ENCODE peak calls at places on chromosome 1, in eight cellular contexts. T, M, K, U, N, L, E and R are unnamed samples.

GRCh38 chr1:205133287-205133686 is 11.5 kb upstream of the RBBP5 start:
- DNase-seq in T (no peak), M (no peak), K (no peak), U (no peak), N (no peak), L (no peak), E (no peak), R (no peak)

GRCh38 chr1:16174261-16174871 is 18.5 kb upstream of the EPHA2 start:
- DNase-seq in T (no peak), M (no peak), K (no peak), U (no peak), N (no peak), L (no peak), E (no peak), R (no peak)

GRCh38 chr1:211705439-211706205 is 30.2 kb upstream of the NEK2 start:
- DNase-seq in T (no peak), M (no peak), K (no peak), U (no peak), N (no peak), L (no peak), E (no peak), R (no peak)

GRCh38 chr1:233038581-233038980 is 88.2 kb downstream of the NTPCR start:
- DNase-seq in T (no peak), M (no peak), K (no peak), U (no peak), N (peak), L (no peak), E (no peak), R (no peak)

GRCh38 chr1:95071539-95071938 is 1.2 kb downstream of the ALG14 start:
- DNase-seq in T (no peak), M (no peak), K (no peak), U (no peak), N (no peak), L (no peak), E (no peak), R (no peak)

GRCh38 chr1:220918285-220918951 is 39.2 kb downstream of the HLX start:
- DNase-seq in T (no peak), M (no peak), K (no peak), U (peak), N (no peak), L (no peak), E (no peak), R (no peak)

GRCh38 chr1:1038694-1039093 is 18.8 kb downstream of the AGRN start:
- DNase-seq in T (peak), M (no peak), K (no peak), U (no peak), N (no peak), L (no peak), E (no peak), R (no peak)

GRCh38 chr1:165562576-165562975 is 18.8 kb downstream of the LRRC52 start:
- DNase-seq in T (no peak), M (no peak), K (no peak), U (no peak), N (no peak), L (no peak), E (no peak), R (no peak)

GRCh38 chr1:66331641-66332523 is 202.1 kb upstream of the SGIP1 start:
- DNase-seq in T (peak), M (no peak), K (no peak), U (no peak), N (peak), L (no peak), E (no peak), R (peak)

GRCh38 chr1:10692401-10693021 is 103.9 kb downstream of the CASZ1 start:
- DNase-seq in T (peak), M (peak), K (peak), U (peak), N (peak), L (no peak), E (peak), R (no peak)

GRCh38 chr1:167722152-167722869 is 529 bp downstream of the MPZL1 start:
- DNase-seq in T (no peak), M (no peak), K (peak), U (peak), N (peak), L (no peak), E (no peak), R (peak)

GRCh38 chr1:153791856-153792253 is 16.6 kb downstream of the SLC27A3 start:
- DNase-seq in T (peak), M (no peak), K (no peak), U (no peak), N (no peak), L (no peak), E (no peak), R (no peak)

GRCh38 chr1:75811211-75811981 is 14.7 kb downstream of the MSH4 start:
- DNase-seq in T (no peak), M (no peak), K (no peak), U (no peak), N (no peak), L (no peak), E (no peak), R (no peak)

GRCh38 chr1:28449904-28450303 is 55.9 kb upstream of the RCC1 start:
- DNase-seq in T (no peak), M (no peak), K (peak), U (no peak), N (peak), L (peak), E (no peak), R (no peak)

GRCh38 chr1:214473392-214473791 is 78.0 kb downstream of the PTPN14 start:
- DNase-seq in T (no peak), M (no peak), K (no peak), U (peak), N (no peak), L (no peak), E (no peak), R (peak)

GRCh38 chr1:11764519-11764918 is 2.5 kb downstream of the C1orf167 start:
- DNase-seq in T (no peak), M (no peak), K (no peak), U (no peak), N (no peak), L (no peak), E (no peak), R (no peak)

GRCh38 chr1:36223373-36223995 is 759 bp upstream of the THRAP3 start:
- DNase-seq in T (peak), M (no peak), K (peak), U (no peak), N (peak), L (peak), E (peak), R (peak)

GRCh38 chr1:168485048-168485447 is 58.7 kb downstream of the XCL2 start:
- DNase-seq in T (no peak), M (no peak), K (no peak), U (no peak), N (no peak), L (no peak), E (no peak), R (no peak)

GRCh38 chr1:82586473-82586872 is 785.7 kb downstream of the ADGRL2 start:
- DNase-seq in T (no peak), M (no peak), K (no peak), U (no peak), N (no peak), L (no peak), E (no peak), R (no peak)

GRCh38 chr1:173249349-173249748 is 42.2 kb upstream of the TNFSF4 start:
- DNase-seq in T (no peak), M (no peak), K (no peak), U (no peak), N (no peak), L (no peak), E (no peak), R (no peak)

GRCh38 chr1:112011231-112011630 is 21.8 kb upstream of the KCND3 start:
- DNase-seq in T (no peak), M (no peak), K (peak), U (no peak), N (no peak), L (no peak), E (no peak), R (no peak)

GRCh38 chr1:155195201-155196102 is 12.2 kb downstream of the THBS3 start:
- DNase-seq in T (no peak), M (no peak), K (no peak), U (no peak), N (no peak), L (no peak), E (no peak), R (peak)

GRCh38 chr1:37020653-37021277 is 13.6 kb downstream of the GRIK3 start:
- DNase-seq in T (peak), M (no peak), K (peak), U (peak), N (no peak), L (no peak), E (no peak), R (peak)

GRCh38 chr1:155892801-155893200 is 18.3 kb downstream of the RIT1 start:
- DNase-seq in T (no peak), M (peak), K (no peak), U (no peak), N (no peak), L (no peak), E (peak), R (no peak)

GRCh38 chr1:186202174-186202843 is 172.7 kb downstream of the TPR start:
- DNase-seq in T (no peak), M (no peak), K (no peak), U (no peak), N (no peak), L (no peak), E (no peak), R (no peak)
- TF ChIP-seq POLR2AphosphoS5 in T (no peak), M (no peak), K (no peak), U (no peak), N (no peak), L (no peak), E (no peak), R (no peak)

GRCh38 chr1:8473892-8474300 is 156.0 kb downstream of the SLC45A1 start:
- DNase-seq in T (no peak), M (no peak), K (no peak), U (peak), N (no peak), L (no peak), E (no peak), R (no peak)

GRCh38 chr1:8471451-8471850 is 153.5 kb downstream of the SLC45A1 start:
- DNase-seq in T (no peak), M (no peak), K (no peak), U (no peak), N (no peak), L (no peak), E (no peak), R (no peak)

GRCh38 chr1:8473121-8473891 is 155.4 kb downstream of the SLC45A1 start:
- DNase-seq in T (no peak), M (no peak), K (no peak), U (peak), N (no peak), L (no peak), E (no peak), R (no peak)

GRCh38 chr1:8474369-8474768 is 156.5 kb downstream of the SLC45A1 start:
- DNase-seq in T (no peak), M (no peak), K (no peak), U (no peak), N (no peak), L (no peak), E (no peak), R (no peak)

DNA sequence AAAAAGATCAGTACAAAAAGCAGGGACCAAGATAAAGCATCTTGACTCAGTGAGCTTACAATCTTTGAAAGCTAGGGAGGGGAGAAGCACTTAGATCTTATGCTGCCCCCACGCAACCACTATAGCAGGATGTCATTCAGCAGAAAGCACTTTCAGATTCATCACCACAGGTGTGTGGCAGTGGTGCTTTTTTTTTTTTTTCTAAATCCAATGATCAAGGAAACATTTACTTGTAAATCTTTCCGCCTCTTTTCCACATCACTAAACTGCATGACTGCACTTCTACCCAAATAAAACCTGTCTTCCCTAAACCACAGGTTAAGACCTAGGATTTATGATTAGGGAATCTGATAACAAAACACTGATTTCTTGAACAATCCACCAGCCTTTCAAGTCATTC is 154.8 kb downstream of the SLC45A1 start:
- DNase-seq in T (no peak), M (no peak), K (no peak), U (no peak), N (no peak), L (no peak), E (no peak), R (no peak)
- TF ChIP-seq REST in T (no peak), M (no peak), K (no peak), U (no peak), N (no peak), L (no peak), E (no peak), R (no peak)

GRCh38 chr1:26536521-26536920 is 7.0 kb downstream of the RPS6KA1 start:
- DNase-seq in T (no peak), M (no peak), K (no peak), U (no peak), N (no peak), L (no peak), E (no peak), R (no peak)

GRCh38 chr1:26533951-26534514 is 4.5 kb downstream of the RPS6KA1 start:
- DNase-seq in T (no peak), M (no peak), K (peak), U (no peak), N (peak), L (no peak), E (no peak), R (no peak)

GRCh38 chr1:26536081-26536480 is 6.5 kb downstream of the RPS6KA1 start:
- DNase-seq in T (no peak), M (no peak), K (no peak), U (no peak), N (no peak), L (no peak), E (no peak), R (no peak)

GRCh38 chr1:26537951-26538352 is 8.4 kb downstream of the RPS6KA1 start:
- DNase-seq in T (peak), M (no peak), K (peak), U (peak), N (no peak), L (no peak), E (no peak), R (peak)

DNA sequence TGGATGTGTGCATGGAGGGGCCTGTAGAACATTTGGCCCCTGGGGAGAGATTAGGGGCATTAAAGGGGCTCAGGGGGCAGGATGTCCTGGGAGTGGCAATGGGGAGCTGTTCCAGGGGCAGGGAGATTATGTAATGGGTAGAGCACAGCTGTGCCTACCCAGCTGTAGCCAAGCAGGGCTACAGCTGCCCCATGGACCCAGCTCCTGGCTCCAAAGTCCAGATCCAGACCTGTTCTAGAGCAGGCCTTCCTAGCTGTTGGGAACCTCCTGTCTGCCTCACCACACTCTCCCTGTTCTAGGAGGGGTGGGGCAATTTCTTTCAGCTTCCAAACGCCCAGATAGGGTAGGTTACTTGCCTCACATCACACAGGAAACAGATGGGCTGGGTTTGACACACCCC is 5.6 kb downstream of the RPS6KA1 start:
- DNase-seq in T (no peak), M (no peak), K (no peak), U (no peak), N (no peak), L (no peak), E (no peak), R (no peak)
- TF ChIP-seq POLR2AphosphoS5 in T (no peak), M (no peak), K (no peak), U (no peak), N (no peak), L (no peak), E (no peak), R (no peak)

DNA sequence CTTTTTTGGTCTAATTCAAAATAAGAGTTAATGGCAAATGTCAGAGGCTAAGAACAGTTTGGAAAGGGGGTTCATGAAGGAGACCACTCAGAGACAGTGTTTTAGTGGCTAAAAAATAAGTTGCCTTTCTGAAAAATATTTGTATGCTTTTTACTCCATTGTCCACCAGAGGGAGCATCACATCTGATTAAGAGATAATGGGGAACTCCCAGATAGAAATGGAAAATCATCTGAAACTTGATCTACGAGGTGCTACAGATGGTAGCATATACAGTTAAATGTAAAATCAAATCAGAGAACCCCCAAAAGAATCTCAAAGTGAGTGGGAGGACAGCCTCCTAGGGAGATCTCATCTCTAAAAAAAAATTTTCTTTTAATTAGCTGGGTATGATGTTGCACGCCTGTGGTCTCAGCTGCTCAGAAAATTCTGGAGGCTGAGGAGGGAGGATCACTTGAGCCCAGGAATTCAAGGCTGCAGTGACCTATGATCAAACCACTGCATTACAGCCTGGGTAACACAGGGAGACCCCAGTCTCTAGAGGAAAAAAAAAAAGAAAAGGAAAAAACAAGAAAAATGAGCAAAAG is 9.7 kb downstream of the SMYD3 start:
- DNase-seq in T (peak), M (peak), K (peak), U (peak), N (peak), L (no peak), E (peak), R (peak)
- TF ChIP-seq REST in T (no peak), M (no peak), K (no peak), U (no peak), N (no peak), L (no peak), E (no peak), R (no peak)

DNA sequence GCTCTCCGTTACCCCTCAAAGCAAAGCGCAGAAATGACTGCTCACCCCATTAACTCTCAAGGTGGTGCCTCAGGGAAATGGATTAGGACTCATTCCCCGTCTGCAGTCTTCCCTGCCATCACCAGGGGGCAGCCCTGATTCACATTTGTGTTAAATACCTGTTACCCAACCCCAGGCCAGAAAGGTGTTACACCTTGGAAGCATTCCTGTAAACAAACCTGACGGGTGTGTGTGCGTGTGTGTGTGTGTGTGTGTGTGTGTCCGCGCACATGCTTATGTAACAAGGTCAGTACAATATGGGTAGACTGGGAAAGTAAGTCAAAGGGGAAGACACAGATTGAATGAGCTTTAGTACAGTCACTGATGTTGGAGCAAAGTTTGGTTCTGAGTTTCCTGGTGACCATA is 6.3 kb upstream of the GUCA2B start:
- DNase-seq in T (peak), M (peak), K (peak), U (peak), N (peak), L (no peak), E (peak), R (peak)
- TF ChIP-seq POLR2AphosphoS5 in T (no peak), M (no peak), K (no peak), U (no peak), N (no peak), L (no peak), E (no peak), R (no peak)

DNA sequence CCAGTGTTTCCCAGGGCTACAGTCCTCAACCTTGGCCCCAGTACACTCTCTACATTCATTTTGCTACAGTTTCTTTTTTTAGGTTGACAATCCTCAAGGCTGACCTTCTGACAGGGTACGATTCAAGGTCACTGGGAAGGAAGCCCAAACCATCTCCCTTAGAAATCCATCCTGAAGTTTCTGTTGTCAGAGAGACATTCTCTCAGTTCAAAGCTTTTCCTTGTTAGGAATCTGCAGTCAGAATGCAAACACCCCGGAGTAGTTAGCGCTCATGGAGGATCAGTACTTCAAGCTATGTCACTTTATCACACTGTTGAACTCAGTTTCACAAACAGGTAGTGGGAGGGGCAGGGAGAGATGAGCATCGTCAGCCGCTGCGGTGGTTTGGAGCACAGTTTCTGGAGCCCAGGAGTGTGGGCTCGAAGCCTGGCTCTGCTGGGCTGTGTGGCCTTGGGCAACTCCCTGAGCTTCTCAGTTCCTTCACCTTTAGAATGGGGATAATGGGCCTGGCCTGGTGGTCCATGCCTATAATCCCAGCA is 4.2 kb downstream of the SLC2A5 start:
- DNase-seq in T (no peak), M (no peak), K (no peak), U (no peak), N (no peak), L (no peak), E (no peak), R (no peak)
- TF ChIP-seq REST in T (no peak), M (no peak), K (no peak), U (no peak), N (no peak), L (no peak), E (no peak), R (no peak)